ENCODE peak calls at places on chromosome 10, in four cellular contexts. One of them, this sample, is unnamed.

GRCh38 chr10:132292972-132293415 is 14.8 kb downstream of the STK32C start:
- DNase-seq in cardiac septum: peak; percentile 56
- DNase-seq in NCI-H82: no peak
- DNase-seq in brain pericyte: no peak
- DNase-seq in this sample: no peak

GRCh38 chr10:93065675-93066543 is 5.3 kb downstream of the CYP26C1 start:
- DNase-seq in cardiac septum: no peak
- DNase-seq in NCI-H82: peak; percentile 12
- DNase-seq in brain pericyte: no peak
- DNase-seq in this sample: no peak

GRCh38 chr10:17026686-17027485 is 102.7 kb downstream of the CUBN start:
- DNase-seq in cardiac septum: no peak
- DNase-seq in NCI-H82: no peak
- DNase-seq in brain pericyte: no peak
- DNase-seq in this sample: no peak

GRCh38 chr10:118977864-118978263 is 51.6 kb upstream of the NANOS1 start:
- DNase-seq in cardiac septum: peak; percentile 27
- DNase-seq in NCI-H82: no peak
- DNase-seq in brain pericyte: no peak
- DNase-seq in this sample: no peak

GRCh38 chr10:87861566-87861952 is 1.8 kb downstream of the KLLN start:
- DNase-seq in cardiac septum: peak; percentile 85
- DNase-seq in NCI-H82: no peak
- DNase-seq in brain pericyte: no peak
- DNase-seq in this sample: peak; percentile 90

GRCh38 chr10:70832852-70833542 is 17.2 kb downstream of the SGPL1 start:
- DNase-seq in cardiac septum: no peak
- DNase-seq in NCI-H82: no peak
- DNase-seq in brain pericyte: peak; percentile 25
- DNase-seq in this sample: no peak

GRCh38 chr10:58516118-58516517 is 3.4 kb downstream of the BICC1 start:
- DNase-seq in cardiac septum: no peak
- DNase-seq in NCI-H82: no peak
- DNase-seq in brain pericyte: no peak
- DNase-seq in this sample: no peak

GRCh38 chr10:80172896-80173295 is 32.4 kb downstream of the ANXA11 start:
- DNase-seq in cardiac septum: no peak
- DNase-seq in NCI-H82: peak; percentile 4
- DNase-seq in brain pericyte: no peak
- DNase-seq in this sample: no peak

GRCh38 chr10:73956476-73957338 is 41.2 kb upstream of the VCL start:
- DNase-seq in cardiac septum: no peak
- DNase-seq in NCI-H82: no peak
- DNase-seq in brain pericyte: no peak
- DNase-seq in this sample: no peak

GRCh38 chr10:30046476-30046875 is 12.9 kb downstream of the JCAD start:
- DNase-seq in cardiac septum: no peak
- DNase-seq in NCI-H82: no peak
- DNase-seq in brain pericyte: no peak
- DNase-seq in this sample: no peak

GRCh38 chr10:95987685-95988426 is 55.5 kb upstream of the CCNJ start:
- DNase-seq in cardiac septum: no peak
- DNase-seq in NCI-H82: no peak
- DNase-seq in brain pericyte: no peak
- DNase-seq in this sample: no peak

GRCh38 chr10:115826391-115826790 is 446.6 kb downstream of the GFRA1 start:
- DNase-seq in cardiac septum: no peak
- DNase-seq in NCI-H82: no peak
- DNase-seq in brain pericyte: no peak
- DNase-seq in this sample: no peak

GRCh38 chr10:69567920-69568319 is 5.3 kb downstream of the NEUROG3 start:
- DNase-seq in cardiac septum: no peak
- DNase-seq in NCI-H82: no peak
- DNase-seq in brain pericyte: no peak
- DNase-seq in this sample: no peak

GRCh38 chr10:21337171-21337792 is 188.2 kb downstream of the SKIDA1 start:
- DNase-seq in cardiac septum: no peak
- DNase-seq in NCI-H82: no peak
- DNase-seq in brain pericyte: no peak
- DNase-seq in this sample: peak; percentile 18